ENCODE peak calls at places on chromosomes 5 and 9, in eight cellular contexts. One of them, this sample, is unnamed.

GRCh38 chr5:109656829-109657228 is 32.9 kb upstream of the MAN2A1 start:
- DNase-seq in fibroblast of lung: peak; percentile 50
- DNase-seq in foreskin fibroblast: peak; percentile 69
- DNase-seq in NCI-H1092: no peak
- DNase-seq in AG08396: peak; percentile 44
- DNase-seq in H4: peak; percentile 99
- DNase-seq in cerebellum: no peak
- DNase-seq in GM13977: no peak
- DNase-seq in this sample: no peak

GRCh38 chr5:136053336-136054121 is 24.7 kb downstream of the TGFBI start:
- DNase-seq in NCI-H1092: no peak
- DNase-seq in cerebellum: no peak
- DNase-seq in foreskin fibroblast: peak; percentile 97
- DNase-seq in AG08396: peak; percentile 85
- DNase-seq in H4: peak; percentile 93
- DNase-seq in fibroblast of lung: peak; percentile 91
- DNase-seq in GM13977: no peak
- DNase-seq in this sample: no peak

GRCh38 chr9:108439967-108440366 is 415.8 kb downstream of the ACTL7B start:
- DNase-seq in cerebellum: no peak
- DNase-seq in fibroblast of lung: peak; percentile 75
- DNase-seq in GM13977: no peak
- DNase-seq in foreskin fibroblast: peak; percentile 71
- DNase-seq in AG08396: peak; percentile 30
- DNase-seq in NCI-H1092: no peak
- DNase-seq in H4: no peak
- DNase-seq in this sample: no peak

GRCh38 chr9:127723450-127723849 is 7.6 kb downstream of the TTC16 start:
- DNase-seq in AG08396: peak; percentile 82
- DNase-seq in fibroblast of lung: peak; percentile 67
- DNase-seq in cerebellum: no peak
- DNase-seq in GM13977: no peak
- DNase-seq in foreskin fibroblast: no peak
- DNase-seq in H4: peak; percentile 77
- DNase-seq in NCI-H1092: no peak
- DNase-seq in this sample: no peak

GRCh38 chr9:135926402-135927194 is 19.3 kb upstream of the CAMSAP1 start:
- DNase-seq in foreskin fibroblast: peak; percentile 57
- DNase-seq in GM13977: no peak
- DNase-seq in cerebellum: no peak
- DNase-seq in H4: peak; percentile 96
- DNase-seq in fibroblast of lung: peak; percentile 62
- DNase-seq in NCI-H1092: no peak
- DNase-seq in AG08396: peak; percentile 73
- DNase-seq in this sample: no peak

GRCh38 chr5:98997000-98997399 is 68.2 kb upstream of the CHD1 start:
- DNase-seq in GM13977: no peak
- DNase-seq in H4: peak; percentile 33
- DNase-seq in foreskin fibroblast: peak; percentile 59
- DNase-seq in NCI-H1092: no peak
- DNase-seq in fibroblast of lung: peak; percentile 17
- DNase-seq in cerebellum: no peak
- DNase-seq in AG08396: no peak
- DNase-seq in this sample: no peak

GRCh38 chr5:137462816-137463520 is 36.2 kb downstream of the SPOCK1 start:
- DNase-seq in H4: no peak
- DNase-seq in AG08396: no peak
- DNase-seq in foreskin fibroblast: no peak
- DNase-seq in fibroblast of lung: no peak
- DNase-seq in NCI-H1092: no peak
- DNase-seq in cerebellum: no peak
- DNase-seq in GM13977: no peak
- DNase-seq in this sample: no peak

GRCh38 chr5:52684056-52684455 is 103.7 kb upstream of the ITGA1 start:
- DNase-seq in foreskin fibroblast: no peak
- DNase-seq in cerebellum: no peak
- DNase-seq in AG08396: no peak
- DNase-seq in NCI-H1092: no peak
- DNase-seq in H4: no peak
- DNase-seq in fibroblast of lung: peak; percentile 48
- DNase-seq in GM13977: no peak
- DNase-seq in this sample: no peak

GRCh38 chr5:56323505-56323904 is 90.4 kb upstream of the ANKRD55 start:
- DNase-seq in cerebellum: no peak
- DNase-seq in foreskin fibroblast: peak; percentile 76
- DNase-seq in GM13977: no peak
- DNase-seq in H4: peak; percentile 59
- DNase-seq in AG08396: peak; percentile 62
- DNase-seq in fibroblast of lung: peak; percentile 57
- DNase-seq in NCI-H1092: no peak
- DNase-seq in this sample: no peak

GRCh38 chr9:130276121-130276520 is 10.6 kb downstream of the HMCN2 start:
- DNase-seq in cerebellum: no peak
- DNase-seq in foreskin fibroblast: no peak
- DNase-seq in H4: peak; percentile 71
- DNase-seq in fibroblast of lung: peak; percentile 59
- DNase-seq in AG08396: peak; percentile 81
- DNase-seq in NCI-H1092: no peak
- DNase-seq in GM13977: no peak
- DNase-seq in this sample: no peak

GRCh38 chr5:2213121-2213730 is 330.5 kb upstream of the IRX4 start:
- DNase-seq in GM13977: no peak
- DNase-seq in foreskin fibroblast: no peak
- DNase-seq in H4: no peak
- DNase-seq in fibroblast of lung: no peak
- DNase-seq in NCI-H1092: no peak
- DNase-seq in AG08396: no peak
- DNase-seq in cerebellum: no peak
- DNase-seq in this sample: no peak

GRCh38 chr5:1343315-1343751 is 1.6 kb downstream of the CLPTM1L start:
- DNase-seq in AG08396: no peak
- DNase-seq in cerebellum: no peak
- DNase-seq in fibroblast of lung: no peak
- DNase-seq in GM13977: no peak
- DNase-seq in H4: no peak
- DNase-seq in foreskin fibroblast: no peak
- DNase-seq in NCI-H1092: no peak
- DNase-seq in this sample: no peak

GRCh38 chr9:110911659-110912473 is 126.4 kb downstream of the LPAR1 start:
- DNase-seq in fibroblast of lung: peak; percentile 89
- DNase-seq in NCI-H1092: no peak
- DNase-seq in cerebellum: no peak
- DNase-seq in foreskin fibroblast: no peak
- DNase-seq in AG08396: no peak
- DNase-seq in GM13977: no peak
- DNase-seq in H4: no peak
- DNase-seq in this sample: no peak

GRCh38 chr9:126624453-126624872 is 10.7 kb downstream of the LMX1B start:
- DNase-seq in foreskin fibroblast: no peak
- DNase-seq in AG08396: no peak
- DNase-seq in fibroblast of lung: no peak
- DNase-seq in H4: no peak
- DNase-seq in cerebellum: no peak
- DNase-seq in GM13977: no peak
- DNase-seq in NCI-H1092: no peak
- DNase-seq in this sample: no peak

This sample was measured in hippocampal formation.